ENCODE peak calls at places on chromosome 21, in eight cellular contexts. One of them, this sample, is unnamed.

GRCh38 chr21:45972716-45973474 is 8.7 kb upstream of the COL6A1 start:
- DNase-seq in BE2C: peak
- DNase-seq in ureter: peak
- DNase-seq in NB4: no peak
- DNase-seq in hippocampal formation: no peak
- DNase-seq in activated naive CD4-positive, alpha-beta T cell: no peak
- DNase-seq in BJ: no peak
- DNase-seq in epithelial cell of esophagus: no peak
- DNase-seq in this sample: no peak

GRCh38 chr21:28725396-28725795 is 267.3 kb downstream of the LTN1 start:
- DNase-seq in BE2C: no peak
- DNase-seq in epithelial cell of esophagus: peak
- DNase-seq in NB4: no peak
- DNase-seq in BJ: no peak
- DNase-seq in activated naive CD4-positive, alpha-beta T cell: no peak
- DNase-seq in ureter: no peak
- DNase-seq in hippocampal formation: no peak
- DNase-seq in this sample: no peak

GRCh38 chr21:38544681-38545080 is 46.4 kb upstream of the ERG start:
- DNase-seq in epithelial cell of esophagus: peak
- DNase-seq in activated naive CD4-positive, alpha-beta T cell: no peak
- DNase-seq in hippocampal formation: no peak
- DNase-seq in ureter: no peak
- DNase-seq in NB4: no peak
- DNase-seq in BE2C: no peak
- DNase-seq in BJ: no peak
- DNase-seq in this sample: no peak

GRCh38 chr21:16071082-16071481 is 341.3 kb downstream of the USP25 start:
- DNase-seq in BE2C: peak
- DNase-seq in epithelial cell of esophagus: no peak
- DNase-seq in hippocampal formation: peak
- DNase-seq in activated naive CD4-positive, alpha-beta T cell: no peak
- DNase-seq in NB4: no peak
- DNase-seq in BJ: no peak
- DNase-seq in ureter: no peak
- DNase-seq in this sample: no peak

GRCh38 chr21:36209626-36210171 is 53.1 kb downstream of the DOP1B start:
- DNase-seq in NB4: peak
- DNase-seq in ureter: peak
- DNase-seq in epithelial cell of esophagus: peak
- DNase-seq in activated naive CD4-positive, alpha-beta T cell: no peak
- DNase-seq in BJ: no peak
- DNase-seq in BE2C: peak
- DNase-seq in hippocampal formation: no peak
- DNase-seq in this sample: no peak

GRCh38 chr21:42671778-42672593 is 18.6 kb downstream of the PDE9A start:
- DNase-seq in activated naive CD4-positive, alpha-beta T cell: no peak
- DNase-seq in BJ: no peak
- DNase-seq in hippocampal formation: no peak
- DNase-seq in BE2C: no peak
- DNase-seq in NB4: peak
- DNase-seq in epithelial cell of esophagus: peak
- DNase-seq in ureter: no peak
- DNase-seq in this sample: no peak

GRCh38 chr21:44489962-44490361 is 34.7 kb downstream of the LRRC3 start:
- DNase-seq in BJ: no peak
- DNase-seq in epithelial cell of esophagus: no peak
- DNase-seq in NB4: no peak
- DNase-seq in BE2C: no peak
- DNase-seq in activated naive CD4-positive, alpha-beta T cell: no peak
- DNase-seq in hippocampal formation: no peak
- DNase-seq in ureter: no peak
- DNase-seq in this sample: no peak

GRCh38 chr21:43957629-43958362 is 54.3 kb upstream of the TRAPPC10 start:
- DNase-seq in NB4: no peak
- DNase-seq in hippocampal formation: no peak
- DNase-seq in epithelial cell of esophagus: no peak
- DNase-seq in activated naive CD4-positive, alpha-beta T cell: no peak
- DNase-seq in ureter: no peak
- DNase-seq in BJ: no peak
- DNase-seq in BE2C: no peak
- DNase-seq in this sample: no peak

GRCh38 chr21:42312626-42313104 is 2.5 kb downstream of the TFF3 start:
- DNase-seq in BE2C: no peak
- DNase-seq in activated naive CD4-positive, alpha-beta T cell: no peak
- DNase-seq in epithelial cell of esophagus: no peak
- DNase-seq in hippocampal formation: no peak
- DNase-seq in NB4: no peak
- DNase-seq in BJ: no peak
- DNase-seq in ureter: no peak
- DNase-seq in this sample: no peak

GRCh38 chr21:36788116-36788515 is 89.2 kb downstream of the SIM2 start:
- DNase-seq in hippocampal formation: no peak
- DNase-seq in BE2C: no peak
- DNase-seq in epithelial cell of esophagus: peak
- DNase-seq in BJ: peak
- DNase-seq in NB4: peak
- DNase-seq in activated naive CD4-positive, alpha-beta T cell: no peak
- DNase-seq in ureter: no peak
- DNase-seq in this sample: no peak

GRCh38 chr21:35324372-35325220 is 275.5 kb upstream of the RUNX1 start:
- DNase-seq in NB4: no peak
- DNase-seq in ureter: no peak
- DNase-seq in epithelial cell of esophagus: peak
- DNase-seq in BJ: peak
- DNase-seq in hippocampal formation: no peak
- DNase-seq in activated naive CD4-positive, alpha-beta T cell: no peak
- DNase-seq in BE2C: no peak
- DNase-seq in this sample: no peak

GRCh38 chr21:36860736-36861594 is 105.5 kb downstream of the HLCS start:
- DNase-seq in BJ: peak
- DNase-seq in ureter: no peak
- DNase-seq in NB4: no peak
- DNase-seq in activated naive CD4-positive, alpha-beta T cell: no peak
- DNase-seq in epithelial cell of esophagus: peak
- DNase-seq in BE2C: no peak
- DNase-seq in hippocampal formation: no peak
- DNase-seq in this sample: no peak

GRCh38 chr21:33754493-33754892 is 112.2 kb downstream of the ITSN1 start:
- DNase-seq in activated naive CD4-positive, alpha-beta T cell: no peak
- DNase-seq in NB4: no peak
- DNase-seq in BE2C: no peak
- DNase-seq in ureter: no peak
- DNase-seq in epithelial cell of esophagus: no peak
- DNase-seq in hippocampal formation: peak
- DNase-seq in BJ: no peak
- DNase-seq in this sample: no peak

GRCh38 chr21:41858466-41859296 is 20.5 kb downstream of the PRDM15 start:
- DNase-seq in NB4: no peak
- DNase-seq in epithelial cell of esophagus: no peak
- DNase-seq in BJ: no peak
- DNase-seq in activated naive CD4-positive, alpha-beta T cell: no peak
- DNase-seq in ureter: no peak
- DNase-seq in hippocampal formation: no peak
- DNase-seq in BE2C: no peak
- DNase-seq in this sample: no peak

GRCh38 chr21:38134084-38134873 is 122.5 kb upstream of the KCNJ15 start:
- DNase-seq in ureter: no peak
- DNase-seq in BE2C: no peak
- DNase-seq in epithelial cell of esophagus: peak
- DNase-seq in activated naive CD4-positive, alpha-beta T cell: no peak
- DNase-seq in NB4: no peak
- DNase-seq in hippocampal formation: no peak
- DNase-seq in BJ: no peak
- DNase-seq in this sample: no peak

GRCh38 chr21:41307219-41307618 is 9.4 kb upstream of the FAM3B start:
- DNase-seq in NB4: no peak
- DNase-seq in ureter: no peak
- DNase-seq in BJ: no peak
- DNase-seq in BE2C: no peak
- DNase-seq in hippocampal formation: no peak
- DNase-seq in epithelial cell of esophagus: no peak
- DNase-seq in activated naive CD4-positive, alpha-beta T cell: no peak
- DNase-seq in this sample: no peak

GRCh38 chr21:28851645-28852044 is 141.0 kb downstream of the LTN1 start:
- DNase-seq in hippocampal formation: no peak
- DNase-seq in BE2C: no peak
- DNase-seq in activated naive CD4-positive, alpha-beta T cell: no peak
- DNase-seq in NB4: no peak
- DNase-seq in epithelial cell of esophagus: no peak
- DNase-seq in ureter: no peak
- DNase-seq in BJ: no peak
- DNase-seq in this sample: no peak

GRCh38 chr21:26087223-26087918 is 83.2 kb downstream of the APP start:
- DNase-seq in ureter: no peak
- DNase-seq in NB4: no peak
- DNase-seq in activated naive CD4-positive, alpha-beta T cell: no peak
- DNase-seq in BE2C: no peak
- DNase-seq in BJ: no peak
- DNase-seq in hippocampal formation: no peak
- DNase-seq in epithelial cell of esophagus: no peak
- DNase-seq in this sample: no peak

GRCh38 chr21:46509760-46510159 is 51.1 kb downstream of the DIP2A start:
- DNase-seq in activated naive CD4-positive, alpha-beta T cell: no peak
- DNase-seq in NB4: no peak
- DNase-seq in BJ: no peak
- DNase-seq in hippocampal formation: no peak
- DNase-seq in epithelial cell of esophagus: peak
- DNase-seq in ureter: peak
- DNase-seq in BE2C: no peak
- DNase-seq in this sample: no peak

GRCh38 chr21:44568667-44569556 is 4.6 kb upstream of the KRTAP10-4 start:
- DNase-seq in ureter: no peak
- DNase-seq in hippocampal formation: no peak
- DNase-seq in activated naive CD4-positive, alpha-beta T cell: no peak
- DNase-seq in BE2C: no peak
- DNase-seq in epithelial cell of esophagus: no peak
- DNase-seq in NB4: no peak
- DNase-seq in BJ: no peak
- DNase-seq in this sample: no peak

GRCh38 chr21:44704636-44705001 is 6.8 kb downstream of the TSPEAR start:
- DNase-seq in activated naive CD4-positive, alpha-beta T cell: no peak
- DNase-seq in NB4: no peak
- DNase-seq in BE2C: no peak
- DNase-seq in BJ: no peak
- DNase-seq in epithelial cell of esophagus: no peak
- DNase-seq in hippocampal formation: no peak
- DNase-seq in ureter: peak
- DNase-seq in this sample: no peak

GRCh38 chr21:41894922-41895557 is 15.9 kb upstream of the PRDM15 start:
- DNase-seq in BE2C: no peak
- DNase-seq in ureter: no peak
- DNase-seq in BJ: no peak
- DNase-seq in hippocampal formation: no peak
- DNase-seq in epithelial cell of esophagus: peak
- DNase-seq in activated naive CD4-positive, alpha-beta T cell: no peak
- DNase-seq in NB4: no peak
- DNase-seq in this sample: no peak

GRCh38 chr21:38503588-38503987 is 5.3 kb upstream of the ERG start:
- DNase-seq in NB4: no peak
- DNase-seq in epithelial cell of esophagus: no peak
- DNase-seq in hippocampal formation: no peak
- DNase-seq in ureter: no peak
- DNase-seq in activated naive CD4-positive, alpha-beta T cell: no peak
- DNase-seq in BJ: peak
- DNase-seq in BE2C: peak
- DNase-seq in this sample: peak

GRCh38 chr21:23016617-23017016 is 2018.4 kb downstream of the NCAM2 start:
- DNase-seq in BE2C: peak
- DNase-seq in NB4: peak
- DNase-seq in ureter: no peak
- DNase-seq in epithelial cell of esophagus: no peak
- DNase-seq in hippocampal formation: no peak
- DNase-seq in BJ: no peak
- DNase-seq in activated naive CD4-positive, alpha-beta T cell: no peak
- DNase-seq in this sample: peak

GRCh38 chr21:38925923-38926322 is 120.2 kb downstream of the ETS2 start:
- DNase-seq in epithelial cell of esophagus: peak
- DNase-seq in BE2C: no peak
- DNase-seq in ureter: peak
- DNase-seq in NB4: no peak
- DNase-seq in hippocampal formation: no peak
- DNase-seq in activated naive CD4-positive, alpha-beta T cell: no peak
- DNase-seq in BJ: peak
- DNase-seq in this sample: no peak

GRCh38 chr21:32424674-32425073 is 12.2 kb downstream of the EVA1C start:
- DNase-seq in hippocampal formation: no peak
- DNase-seq in BE2C: no peak
- DNase-seq in BJ: no peak
- DNase-seq in ureter: no peak
- DNase-seq in NB4: no peak
- DNase-seq in activated naive CD4-positive, alpha-beta T cell: no peak
- DNase-seq in epithelial cell of esophagus: no peak
- DNase-seq in this sample: no peak

GRCh38 chr21:27213328-27213727 is 246.4 kb upstream of the ADAMTS5 start:
- DNase-seq in BJ: no peak
- DNase-seq in hippocampal formation: no peak
- DNase-seq in BE2C: no peak
- DNase-seq in epithelial cell of esophagus: peak
- DNase-seq in ureter: no peak
- DNase-seq in activated naive CD4-positive, alpha-beta T cell: no peak
- DNase-seq in NB4: no peak
- DNase-seq in this sample: no peak

GRCh38 chr21:42401820-42402251 is 1.9 kb upstream of the UBASH3A start:
- DNase-seq in BJ: no peak
- DNase-seq in NB4: no peak
- DNase-seq in activated naive CD4-positive, alpha-beta T cell: no peak
- DNase-seq in hippocampal formation: no peak
- DNase-seq in epithelial cell of esophagus: no peak
- DNase-seq in ureter: no peak
- DNase-seq in BE2C: no peak
- DNase-seq in this sample: no peak

GRCh38 chr21:14713109-14713508 is 167.0 kb upstream of the SAMSN1 start:
- DNase-seq in BJ: no peak
- DNase-seq in hippocampal formation: no peak
- DNase-seq in BE2C: no peak
- DNase-seq in activated naive CD4-positive, alpha-beta T cell: no peak
- DNase-seq in ureter: no peak
- DNase-seq in epithelial cell of esophagus: no peak
- DNase-seq in NB4: no peak
- DNase-seq in this sample: no peak

GRCh38 chr21:42199488-42200463 is 19.2 kb upstream of the ABCG1 start:
- DNase-seq in epithelial cell of esophagus: peak
- DNase-seq in activated naive CD4-positive, alpha-beta T cell: no peak
- DNase-seq in BJ: peak
- DNase-seq in BE2C: no peak
- DNase-seq in ureter: peak
- DNase-seq in NB4: peak
- DNase-seq in hippocampal formation: no peak
- DNase-seq in this sample: no peak

GRCh38 chr21:33539612-33540011 is 2.3 kb downstream of the GART start:
- DNase-seq in hippocampal formation: no peak
- DNase-seq in epithelial cell of esophagus: peak
- DNase-seq in BJ: no peak
- DNase-seq in BE2C: no peak
- DNase-seq in activated naive CD4-positive, alpha-beta T cell: no peak
- DNase-seq in ureter: no peak
- DNase-seq in NB4: no peak
- DNase-seq in this sample: no peak

GRCh38 chr21:45448810-45449657 is 44.1 kb downstream of the COL18A1 start:
- DNase-seq in NB4: no peak
- DNase-seq in BE2C: no peak
- DNase-seq in activated naive CD4-positive, alpha-beta T cell: no peak
- DNase-seq in epithelial cell of esophagus: no peak
- DNase-seq in BJ: no peak
- DNase-seq in hippocampal formation: no peak
- DNase-seq in ureter: no peak
- DNase-seq in this sample: no peak

GRCh38 chr21:38303300-38303699 is 46.5 kb downstream of the KCNJ15 start:
- DNase-seq in hippocampal formation: no peak
- DNase-seq in BJ: peak
- DNase-seq in epithelial cell of esophagus: peak
- DNase-seq in activated naive CD4-positive, alpha-beta T cell: no peak
- DNase-seq in NB4: no peak
- DNase-seq in BE2C: no peak
- DNase-seq in ureter: no peak
- DNase-seq in this sample: no peak

GRCh38 chr21:40707271-40707670 is 139.7 kb downstream of the DSCAM start:
- DNase-seq in BJ: no peak
- DNase-seq in BE2C: no peak
- DNase-seq in activated naive CD4-positive, alpha-beta T cell: no peak
- DNase-seq in hippocampal formation: no peak
- DNase-seq in NB4: no peak
- DNase-seq in epithelial cell of esophagus: peak
- DNase-seq in ureter: no peak
- DNase-seq in this sample: no peak

This sample was measured in glomerular endothelial cell.